ENCODE peak calls at places on chromosome X, in six cellular contexts. Z is neuronal stem cell, S is stomach, V is hepatocyte, M is PC-3, H is fibroblast of lung. Y is an unnamed sample.

GRCh38 chrX:92231391-92231790 is 452.2 kb downstream of the PCDH11X start:
- DNase-seq in Z (no peak), S (no peak), V (no peak), M (no peak), H (no peak), Y (no peak)

GRCh38 chrX:17547658-17548057 is 172.7 kb downstream of the NHS start:
- DNase-seq in Z (no peak), S (peak), V (peak), M (peak), H (peak), Y (peak)

GRCh38 chrX:13898084-13898483 is 81.2 kb upstream of the GPM6B start:
- DNase-seq in Z (no peak), S (no peak), V (no peak), M (peak), H (peak), Y (no peak)

GRCh38 chrX:69036674-69037573 is 128.3 kb downstream of the PJA1 start:
- DNase-seq in Z (no peak), S (no peak), V (no peak), M (no peak), H (no peak), Y (no peak)

GRCh38 chrX:7586126-7586525 is 256.8 kb upstream of the VCX start:
- DNase-seq in Z (peak), S (no peak), V (peak), M (peak), H (peak), Y (no peak)

GRCh38 chrX:9919632-9920172 is 47.5 kb upstream of the CLDN34 start:
- DNase-seq in Z (no peak), S (no peak), V (no peak), M (no peak), H (no peak), Y (no peak)

GRCh38 chrX:77453190-77453589 is 6.0 kb downstream of the FGF16 start:
- DNase-seq in Z (no peak), S (no peak), V (no peak), M (no peak), H (no peak), Y (no peak)

GRCh38 chrX:103356023-103356798 is at the start of gene TCEAL9:
- DNase-seq in Z (no peak), S (peak), V (peak), M (peak), H (peak), Y (peak)

GRCh38 chrX:10576777-10577444 is 43.5 kb downstream of the MID1 start:
- DNase-seq in Z (no peak), S (no peak), V (no peak), M (no peak), H (no peak), Y (no peak)

GRCh38 chrX:41759817-41760216 is 35.8 kb downstream of the GPR82 start:
- DNase-seq in Z (no peak), S (no peak), V (no peak), M (peak), H (peak), Y (no peak)

GRCh38 chrX:11787564-11787963 is 29.5 kb downstream of the MSL3 start:
- DNase-seq in Z (peak), S (peak), V (peak), M (peak), H (peak), Y (peak)

GRCh38 chrX:40922307-40922706 is 162.9 kb upstream of the USP9X start:
- DNase-seq in Z (no peak), S (no peak), V (peak), M (peak), H (peak), Y (no peak)

GRCh38 chrX:135003876-135004623 is 13.3 kb downstream of the SMIM10 start:
- DNase-seq in Z (peak), S (peak), V (peak), M (peak), H (peak), Y (peak)

GRCh38 chrX:39205467-39205866 is 404.2 kb downstream of the MID1IP1 start:
- DNase-seq in Z (no peak), S (no peak), V (no peak), M (no peak), H (no peak), Y (no peak)

GRCh38 chrX:121504148-121504547 is 456.7 kb downstream of the GLUD2 start:
- DNase-seq in Z (no peak), S (no peak), V (no peak), M (no peak), H (no peak), Y (no peak)

GRCh38 chrX:15336023-15336413 is 695 bp upstream of the PIGA start:
- DNase-seq in Z (no peak), S (no peak), V (peak), M (peak), H (peak), Y (no peak)

GRCh38 chrX:134971926-134972325 is 18.9 kb upstream of the SMIM10 start:
- DNase-seq in Z (no peak), S (no peak), V (no peak), M (no peak), H (no peak), Y (no peak)

GRCh38 chrX:55787063-55787462 is 69.5 kb downstream of the RRAGB start:
- DNase-seq in Z (no peak), S (no peak), V (no peak), M (peak), H (no peak), Y (no peak)

GRCh38 chrX:11792461-11793421 is 34.7 kb downstream of the MSL3 start:
- DNase-seq in Z (no peak), S (peak), V (no peak), M (peak), H (no peak), Y (peak)

GRCh38 chrX:65697915-65698796 is 30.7 kb downstream of the MSN start:
- DNase-seq in Z (no peak), S (peak), V (no peak), M (no peak), H (no peak), Y (peak)

GRCh38 chrX:19332983-19333382 is 10.7 kb upstream of the PDHA1 start:
- DNase-seq in Z (no peak), S (no peak), V (peak), M (no peak), H (peak), Y (no peak)

GRCh38 chrX:110131031-110131430 is 128.1 kb downstream of the TMEM164 start:
- DNase-seq in Z (no peak), S (no peak), V (no peak), M (no peak), H (no peak), Y (no peak)

DNA sequence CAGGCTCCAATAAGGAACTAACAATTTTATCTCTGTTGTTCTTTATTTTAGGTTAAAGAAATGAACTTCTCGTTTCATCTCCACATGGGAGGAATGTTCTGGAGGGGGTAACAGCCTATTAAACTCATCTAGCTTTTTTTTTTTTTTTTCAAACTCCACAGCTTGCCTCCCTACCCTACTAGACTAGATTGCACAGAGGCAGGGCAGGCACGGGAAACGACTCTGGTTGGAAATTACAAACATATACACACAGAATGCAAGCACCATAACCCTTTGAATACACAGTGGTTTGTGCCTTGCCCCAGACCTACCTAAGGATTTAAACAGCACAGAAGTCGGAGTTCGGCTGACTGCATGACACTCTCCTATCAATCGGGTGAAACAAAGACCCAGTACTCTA is 2.7 kb downstream of the MECP2 start:
- DNase-seq in Z (no peak), S (no peak), V (no peak), M (no peak), H (no peak), Y (no peak)
- H3K4me3 ChIP-seq in Z (no peak), S (peak), V (no peak), M (no peak), H (no peak), Y (no peak)

GRCh38 chrX:24025741-24026402 is 1.1 kb downstream of the KLHL15 start:
- DNase-seq in Z (no peak), S (no peak), V (peak), M (peak), H (peak), Y (no peak)

GRCh38 chrX:24026403-24026801 is 584 bp downstream of the KLHL15 start:
- DNase-seq in Z (no peak), S (no peak), V (peak), M (no peak), H (peak), Y (no peak)

GRCh38 chrX:24023538-24023937 is 3.4 kb downstream of the KLHL15 start:
- DNase-seq in Z (no peak), S (no peak), V (no peak), M (no peak), H (no peak), Y (no peak)

GRCh38 chrX:24023972-24024664 is 2.9 kb downstream of the KLHL15 start:
- DNase-seq in Z (no peak), S (no peak), V (peak), M (peak), H (peak), Y (no peak)

GRCh38 chrX:24024819-24025740 is 1.9 kb downstream of the KLHL15 start:
- DNase-seq in Z (peak), S (peak), V (peak), M (peak), H (peak), Y (peak)
- H3K27ac ChIP-seq in Z (peak), S (peak), V (peak), M (peak), H (peak), Y (peak)

GRCh38 chrX:137563681-137564651 is 2.0 kb upstream of the ZIC3 start:
- DNase-seq in Z (no peak), S (no peak), V (no peak), M (no peak), H (no peak), Y (no peak)
- H3K4me3 ChIP-seq in Z (no peak), S (no peak), V (no peak), M (no peak), H (no peak), Y (no peak)

GRCh38 chrX:153471663-153472280 is 1.4 kb upstream of the HAUS7 start:
- DNase-seq in Z (no peak), S (no peak), V (no peak), M (no peak), H (no peak), Y (no peak)

GRCh38 chrX:153473126-153473525 is 2.8 kb upstream of the HAUS7 start:
- DNase-seq in Z (no peak), S (no peak), V (no peak), M (no peak), H (no peak), Y (no peak)

GRCh38 chrX:153469811-153470410 is 465 bp downstream of the HAUS7 start:
- DNase-seq in Z (no peak), S (no peak), V (peak), M (peak), H (no peak), Y (peak)

GRCh38 chrX:153468008-153468580 is 2.3 kb downstream of the HAUS7 start:
- DNase-seq in Z (no peak), S (no peak), V (no peak), M (no peak), H (peak), Y (no peak)

DNA sequence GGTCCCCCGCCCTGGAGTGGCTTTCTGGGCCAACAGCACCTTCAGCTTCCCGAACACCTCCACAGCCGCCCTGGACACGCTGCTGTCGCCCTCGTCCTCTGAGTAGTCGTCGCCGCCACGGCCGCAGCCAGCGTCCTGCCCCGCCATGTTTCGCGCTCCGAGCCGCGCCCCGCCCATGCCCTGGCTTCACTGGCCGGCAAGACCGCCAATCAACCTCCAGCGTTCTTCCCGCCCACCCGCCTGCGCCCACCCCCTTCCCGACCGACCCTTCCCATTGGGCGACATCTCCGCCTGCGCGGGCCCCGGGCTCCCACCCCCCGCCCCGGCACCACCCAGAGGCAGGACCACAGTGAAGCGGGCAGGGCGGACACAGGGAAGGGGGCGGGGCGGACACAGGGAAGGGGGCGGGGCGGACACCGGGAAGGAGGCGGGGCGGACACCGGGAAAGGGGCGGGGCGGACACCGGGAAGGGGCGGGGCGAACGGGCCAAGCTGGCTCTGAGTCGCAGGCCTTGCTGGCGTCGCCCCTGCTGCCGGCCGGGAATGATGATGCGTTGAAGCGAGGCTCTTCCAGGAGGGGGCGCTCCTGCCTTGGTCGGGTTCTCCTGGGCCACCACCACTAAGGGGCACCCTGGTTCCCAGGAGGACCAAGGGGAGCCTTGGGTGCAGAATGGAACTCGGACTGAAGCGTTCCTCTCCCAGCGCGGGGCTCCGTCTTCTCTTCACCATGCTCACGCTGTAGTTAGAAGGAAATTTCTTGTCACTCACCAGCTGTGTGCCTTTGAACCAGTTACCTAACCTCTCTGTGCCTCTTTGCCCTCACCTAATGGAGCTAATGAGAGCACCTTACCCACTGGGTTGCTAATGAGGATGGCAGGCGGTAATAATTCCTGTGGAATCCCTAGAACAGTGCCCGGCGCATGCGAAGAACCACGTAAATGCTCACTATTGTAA is at the start of gene HAUS7:
- DNase-seq in Z (peak), S (peak), V (peak), M (peak), H (peak), Y (peak)
- H3K27ac ChIP-seq in Z (no peak), S (peak), V (peak), M (no peak), H (peak), Y (peak)

Y was measured in Peyer's patch.